ENCODE peak calls at places on chromosomes 6 and 20, in six cellular contexts. One of them, this sample, is unnamed.

GRCh38 chr20:17634666-17635319 is 47.2 kb downstream of the RRBP1 start:
- DNase-seq in AG09319: no peak
- DNase-seq in MCF 10A: no peak
- DNase-seq in suprapubic skin: no peak
- DNase-seq in ovary: peak; percentile 83
- DNase-seq in lower lobe of right lung: peak; percentile 70
- DNase-seq in this sample: no peak

GRCh38 chr6:137764464-137764863 is 102.6 kb upstream of the TNFAIP3 start:
- DNase-seq in AG09319: no peak
- DNase-seq in MCF 10A: peak; percentile 17
- DNase-seq in suprapubic skin: no peak
- DNase-seq in ovary: no peak
- DNase-seq in lower lobe of right lung: no peak
- DNase-seq in this sample: no peak

GRCh38 chr6:30928677-30929076 is 3.3 kb downstream of the SFTA2 start:
- DNase-seq in AG09319: no peak
- DNase-seq in MCF 10A: no peak
- DNase-seq in suprapubic skin: no peak
- DNase-seq in ovary: no peak
- DNase-seq in lower lobe of right lung: no peak
- DNase-seq in this sample: no peak

GRCh38 chr6:111794300-111794699 is 79.0 kb downstream of the FYN start:
- DNase-seq in AG09319: no peak
- DNase-seq in MCF 10A: no peak
- DNase-seq in suprapubic skin: no peak
- DNase-seq in ovary: no peak
- DNase-seq in lower lobe of right lung: no peak
- DNase-seq in this sample: no peak

GRCh38 chr6:144528605-144529425 is 243.7 kb downstream of the UTRN start:
- DNase-seq in AG09319: no peak
- DNase-seq in MCF 10A: peak; percentile 13
- DNase-seq in suprapubic skin: no peak
- DNase-seq in ovary: no peak
- DNase-seq in lower lobe of right lung: no peak
- DNase-seq in this sample: no peak

GRCh38 chr20:36112112-36112511 is 42.4 kb upstream of the EPB41L1 start:
- DNase-seq in AG09319: no peak
- DNase-seq in MCF 10A: no peak
- DNase-seq in suprapubic skin: no peak
- DNase-seq in ovary: no peak
- DNase-seq in lower lobe of right lung: no peak
- DNase-seq in this sample: no peak

GRCh38 chr20:51460163-51460562 is 82.4 kb downstream of the NFATC2 start:
- DNase-seq in AG09319: no peak
- DNase-seq in MCF 10A: no peak
- DNase-seq in suprapubic skin: no peak
- DNase-seq in ovary: no peak
- DNase-seq in lower lobe of right lung: no peak
- DNase-seq in this sample: no peak

GRCh38 chr6:137223370-137224131 is 4.4 kb upstream of the IFNGR1 start:
- DNase-seq in AG09319: no peak
- DNase-seq in MCF 10A: peak; percentile 95
- DNase-seq in suprapubic skin: no peak
- DNase-seq in ovary: no peak
- DNase-seq in lower lobe of right lung: no peak
- DNase-seq in this sample: no peak

GRCh38 chr6:18692920-18693319 is 305.8 kb downstream of the RNF144B start:
- DNase-seq in AG09319: no peak
- DNase-seq in MCF 10A: no peak
- DNase-seq in suprapubic skin: no peak
- DNase-seq in ovary: no peak
- DNase-seq in lower lobe of right lung: no peak
- DNase-seq in this sample: no peak

GRCh38 chr6:12956991-12957320 is 240.4 kb downstream of the PHACTR1 start:
- DNase-seq in AG09319: no peak
- DNase-seq in MCF 10A: no peak
- DNase-seq in suprapubic skin: no peak
- DNase-seq in ovary: no peak
- DNase-seq in lower lobe of right lung: no peak
- DNase-seq in this sample: no peak

GRCh38 chr20:58330692-58331091 is 21.2 kb downstream of the RAB22A start:
- DNase-seq in AG09319: no peak
- DNase-seq in MCF 10A: no peak
- DNase-seq in suprapubic skin: no peak
- DNase-seq in ovary: no peak
- DNase-seq in lower lobe of right lung: no peak
- DNase-seq in this sample: no peak

GRCh38 chr6:37489697-37490336 is 9.9 kb downstream of the CCDC167 start:
- DNase-seq in AG09319: no peak
- DNase-seq in MCF 10A: no peak
- DNase-seq in suprapubic skin: no peak
- DNase-seq in ovary: no peak
- DNase-seq in lower lobe of right lung: no peak
- DNase-seq in this sample: no peak

GRCh38 chr6:107490568-107491058 is 696 bp downstream of the SOBP start:
- DNase-seq in AG09319: no peak
- DNase-seq in MCF 10A: no peak
- DNase-seq in suprapubic skin: no peak
- DNase-seq in ovary: peak; percentile 41
- DNase-seq in lower lobe of right lung: no peak
- DNase-seq in this sample: peak; percentile 29

GRCh38 chr20:53739799-53740785 is 146.5 kb upstream of the ZNF217 start:
- DNase-seq in AG09319: no peak
- DNase-seq in MCF 10A: no peak
- DNase-seq in suprapubic skin: no peak
- DNase-seq in ovary: no peak
- DNase-seq in lower lobe of right lung: no peak
- DNase-seq in this sample: no peak

GRCh38 chr6:136673571-136673970 is 118.7 kb downstream of the MAP3K5 start:
- DNase-seq in AG09319: no peak
- DNase-seq in MCF 10A: no peak
- DNase-seq in suprapubic skin: no peak
- DNase-seq in ovary: no peak
- DNase-seq in lower lobe of right lung: no peak
- DNase-seq in this sample: no peak

GRCh38 chr6:121201108-121201507 is 133.2 kb downstream of the TBC1D32 start:
- DNase-seq in AG09319: no peak
- DNase-seq in MCF 10A: peak; percentile 60
- DNase-seq in suprapubic skin: no peak
- DNase-seq in ovary: no peak
- DNase-seq in lower lobe of right lung: no peak
- DNase-seq in this sample: no peak

GRCh38 chr6:28215425-28215824 is 9.7 kb upstream of the ZSCAN9 start:
- DNase-seq in AG09319: no peak
- DNase-seq in MCF 10A: peak; percentile 21
- DNase-seq in suprapubic skin: no peak
- DNase-seq in ovary: no peak
- DNase-seq in lower lobe of right lung: no peak
- DNase-seq in this sample: peak; percentile 54

GRCh38 chr20:44966030-44966961 is at the start of gene STK4:
- DNase-seq in AG09319: peak; percentile 69
- DNase-seq in MCF 10A: peak; percentile 92
- DNase-seq in suprapubic skin: peak; percentile 95
- DNase-seq in ovary: peak; percentile 92
- DNase-seq in lower lobe of right lung: peak; percentile 97
- DNase-seq in this sample: peak; percentile 98

GRCh38 chr6:125743604-125744003 is 5.8 kb upstream of the HEY2 start:
- DNase-seq in AG09319: no peak
- DNase-seq in MCF 10A: no peak
- DNase-seq in suprapubic skin: no peak
- DNase-seq in ovary: no peak
- DNase-seq in lower lobe of right lung: no peak
- DNase-seq in this sample: no peak

GRCh38 chr20:10540636-10541493 is 105.8 kb downstream of the SLX4IP start:
- DNase-seq in AG09319: no peak
- DNase-seq in MCF 10A: peak; percentile 83
- DNase-seq in suprapubic skin: no peak
- DNase-seq in ovary: no peak
- DNase-seq in lower lobe of right lung: no peak
- DNase-seq in this sample: no peak

GRCh38 chr6:48135352-48136084 is 24.5 kb upstream of the PTCHD4 start:
- DNase-seq in AG09319: no peak
- DNase-seq in MCF 10A: peak; percentile 86
- DNase-seq in suprapubic skin: no peak
- DNase-seq in ovary: no peak
- DNase-seq in lower lobe of right lung: no peak
- DNase-seq in this sample: no peak

GRCh38 chr6:7088076-7088742 is 19.6 kb upstream of the RREB1 start:
- DNase-seq in AG09319: no peak
- DNase-seq in MCF 10A: no peak
- DNase-seq in suprapubic skin: no peak
- DNase-seq in ovary: no peak
- DNase-seq in lower lobe of right lung: no peak
- DNase-seq in this sample: peak; percentile 45

GRCh38 chr6:16477367-16478149 is 239.2 kb downstream of the GMPR start:
- DNase-seq in AG09319: no peak
- DNase-seq in MCF 10A: no peak
- DNase-seq in suprapubic skin: no peak
- DNase-seq in ovary: no peak
- DNase-seq in lower lobe of right lung: peak; percentile 56
- DNase-seq in this sample: no peak

GRCh38 chr6:47262226-47262625 is 47.5 kb downstream of the TNFRSF21 start:
- DNase-seq in AG09319: no peak
- DNase-seq in MCF 10A: no peak
- DNase-seq in suprapubic skin: no peak
- DNase-seq in ovary: no peak
- DNase-seq in lower lobe of right lung: no peak
- DNase-seq in this sample: no peak

GRCh38 chr20:13220857-13221297 is at the start of gene ISM1:
- DNase-seq in AG09319: no peak
- DNase-seq in MCF 10A: no peak
- DNase-seq in suprapubic skin: no peak
- DNase-seq in ovary: no peak
- DNase-seq in lower lobe of right lung: peak; percentile 48
- DNase-seq in this sample: peak; percentile 31

DNA sequence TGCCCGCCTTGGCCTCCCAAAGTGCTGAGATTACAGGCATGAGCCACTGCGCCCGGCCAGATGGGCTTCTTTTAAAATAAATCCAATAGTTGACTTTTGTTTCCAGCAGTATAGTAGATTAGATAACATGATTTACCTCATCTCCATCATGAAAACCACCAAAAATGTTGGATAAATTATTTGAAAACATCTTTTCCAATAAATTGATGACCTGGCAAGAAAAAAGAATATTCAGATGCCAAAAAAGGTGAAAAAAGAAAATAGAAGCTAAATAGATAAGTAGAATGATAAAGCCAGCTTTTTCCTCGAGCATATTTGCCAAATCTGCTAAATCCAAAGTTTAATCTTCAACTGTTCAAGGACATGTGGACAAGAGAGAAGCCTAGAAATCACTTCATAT is 109.2 kb downstream of the PHF3 start:
- DNase-seq in AG09319: no peak
- DNase-seq in MCF 10A: no peak
- DNase-seq in suprapubic skin: no peak
- DNase-seq in ovary: no peak
- DNase-seq in lower lobe of right lung: no peak
- DNase-seq in this sample: no peak
- TF ChIP-seq CTCF in AG09319: no peak
- TF ChIP-seq CTCF in MCF 10A: no peak
- TF ChIP-seq CTCF in suprapubic skin: no peak
- TF ChIP-seq CTCF in ovary: no peak
- TF ChIP-seq CTCF in lower lobe of right lung: no peak
- TF ChIP-seq CTCF in this sample: no peak

DNA sequence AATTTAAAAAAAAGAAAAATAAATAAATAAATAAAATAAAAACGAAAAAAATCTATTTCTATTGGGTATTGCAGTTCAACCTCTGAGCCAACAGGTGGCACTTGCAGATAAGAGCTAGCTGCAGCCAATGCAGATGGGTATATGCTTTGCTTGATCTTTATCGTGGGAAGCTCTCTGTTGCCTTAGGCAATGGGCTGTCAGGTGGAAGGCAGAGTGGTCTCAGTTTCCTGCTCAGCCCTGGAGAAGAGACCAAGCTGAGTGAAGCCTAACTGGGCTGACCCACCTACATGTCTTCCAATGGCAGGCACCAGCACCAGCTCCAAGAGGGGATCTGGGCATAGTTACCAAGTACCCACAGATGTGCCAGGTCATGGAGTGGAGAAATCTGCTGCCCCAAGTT is 95.0 kb downstream of the AK9 start:
- DNase-seq in AG09319: no peak
- DNase-seq in MCF 10A: peak; percentile 30
- DNase-seq in suprapubic skin: no peak
- DNase-seq in ovary: no peak
- DNase-seq in lower lobe of right lung: no peak
- DNase-seq in this sample: no peak
- TF ChIP-seq CTCF in AG09319: peak; percentile 40
- TF ChIP-seq CTCF in MCF 10A: peak; percentile 42
- TF ChIP-seq CTCF in suprapubic skin: no peak
- TF ChIP-seq CTCF in ovary: no peak
- TF ChIP-seq CTCF in lower lobe of right lung: peak; percentile 38
- TF ChIP-seq CTCF in this sample: no peak

GRCh38 chr20:40892642-40893041 is 136.0 kb upstream of the TOP1 start:
- DNase-seq in AG09319: no peak
- DNase-seq in MCF 10A: peak; percentile 7
- DNase-seq in suprapubic skin: no peak
- DNase-seq in ovary: no peak
- DNase-seq in lower lobe of right lung: no peak
- DNase-seq in this sample: no peak
- TF ChIP-seq CTCF in AG09319: no peak
- TF ChIP-seq CTCF in MCF 10A: no peak
- TF ChIP-seq CTCF in suprapubic skin: no peak
- TF ChIP-seq CTCF in ovary: no peak
- TF ChIP-seq CTCF in lower lobe of right lung: no peak
- TF ChIP-seq CTCF in this sample: no peak

DNA sequence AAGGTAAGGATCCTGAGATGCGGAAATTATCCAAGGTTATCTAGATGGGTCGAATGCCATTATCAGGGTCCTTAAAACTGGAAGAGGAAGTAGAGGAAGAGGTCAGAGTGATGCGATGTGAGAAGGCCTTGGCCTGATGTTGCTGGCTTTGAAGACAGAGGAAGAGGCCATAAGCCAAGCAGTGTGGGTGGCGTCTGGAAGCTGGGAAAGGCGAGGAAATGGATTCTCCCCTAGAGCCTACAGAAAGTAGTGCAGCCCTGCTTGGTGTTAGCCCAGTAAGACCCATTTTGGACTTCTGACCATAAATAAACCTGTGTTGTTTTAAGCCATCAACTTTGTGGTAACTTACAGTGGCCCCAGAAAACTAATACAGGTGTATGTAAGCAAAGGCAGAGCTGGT is 2.0 kb downstream of the SRXN1 start:
- DNase-seq in AG09319: no peak
- DNase-seq in MCF 10A: no peak
- DNase-seq in suprapubic skin: no peak
- DNase-seq in ovary: no peak
- DNase-seq in lower lobe of right lung: no peak
- DNase-seq in this sample: no peak
- TF ChIP-seq CTCF in AG09319: no peak
- TF ChIP-seq CTCF in MCF 10A: no peak
- TF ChIP-seq CTCF in suprapubic skin: no peak
- TF ChIP-seq CTCF in ovary: no peak
- TF ChIP-seq CTCF in lower lobe of right lung: no peak
- TF ChIP-seq CTCF in this sample: no peak

This sample was measured in mucosa of descending colon.